ENCODE peak calls at places on chromosomes 16 and 17, in four cellular contexts. R, K, M and F are unnamed samples. For H3K27me3, the result is how much of the 10 kb centered on the place peaks cover.

GRCh38 chr17:46983782-46984181 is 4.7 kb upstream of the RPRML start:
- DNase-seq in R (no peak), K (no peak), M (no peak), F (no peak)

GRCh38 chr16:72128701-72129100 is 35.1 kb downstream of the DHX38 start:
- DNase-seq in R (peak), K (no peak), M (no peak), F (no peak)

GRCh38 chr17:59479141-59479540 is 86.3 kb upstream of the DHX40 start:
- DNase-seq in R (no peak), K (no peak), M (no peak), F (no peak)

GRCh38 chr17:68973098-68973929 is 18.1 kb upstream of the ABCA8 start:
- DNase-seq in R (no peak), K (no peak), M (no peak), F (no peak)

GRCh38 chr17:60278237-60278636 is 113.7 kb downstream of the USP32 start:
- DNase-seq in R (no peak), K (no peak), M (no peak), F (no peak)

GRCh38 chr16:28181557-28181914 is 30.2 kb downstream of the XPO6 start:
- DNase-seq in R (no peak), K (no peak), M (peak), F (no peak)

GRCh38 chr17:81576621-81577277 is 24.6 kb upstream of the FAAP100 start:
- DNase-seq in R (no peak), K (no peak), M (no peak), F (no peak)

GRCh38 chr17:15261063-15261817 is 3.9 kb downstream of the PMP22 start:
- DNase-seq in R (peak), K (no peak), M (peak), F (peak)

GRCh38 chr16:68155425-68155824 is 70.3 kb downstream of the NFATC3 start:
- DNase-seq in R (no peak), K (no peak), M (no peak), F (no peak)

GRCh38 chr17:61989509-61989908 is 61.7 kb upstream of the INTS2 start:
- DNase-seq in R (no peak), K (no peak), M (no peak), F (no peak)

GRCh38 chr17:64736804-64737492 is 74.8 kb upstream of the SMURF2 start:
- DNase-seq in R (no peak), K (peak), M (peak), F (no peak)

GRCh38 chr17:70107441-70107840 is 32.4 kb downstream of the KCNJ16 start:
- DNase-seq in R (no peak), K (no peak), M (no peak), F (no peak)

GRCh38 chr17:65485388-65486299 is 75.8 kb downstream of the AXIN2 start:
- DNase-seq in R (no peak), K (no peak), M (no peak), F (no peak)

GRCh38 chr16:78211951-78212350 is 112.5 kb downstream of the WWOX start:
- DNase-seq in R (no peak), K (peak), M (no peak), F (no peak)

GRCh38 chr16:81716478-81717210 is 62.4 kb upstream of the PLCG2 start:
- DNase-seq in R (no peak), K (no peak), M (no peak), F (peak)

GRCh38 chr17:7580631-7581554 is 1.5 kb downstream of the CD68 start:
- DNase-seq in R (no peak), K (no peak), M (no peak), F (no peak)

GRCh38 chr17:31541559-31541958 is 150.1 kb downstream of the RAB11FIP4 start:
- DNase-seq in R (no peak), K (no peak), M (no peak), F (peak)

GRCh38 chr17:43200127-43200526 is 11.5 kb upstream of the TMEM106A start:
- DNase-seq in R (no peak), K (no peak), M (peak), F (no peak)

GRCh38 chr17:68675723-68676122 is 74.6 kb upstream of the FAM20A start:
- DNase-seq in R (no peak), K (no peak), M (no peak), F (no peak)

GRCh38 chr16:10172848-10173655 is 9.2 kb downstream of the GRIN2A start:
- DNase-seq in R (no peak), K (no peak), M (no peak), F (no peak)

GRCh38 chr16:71895679-71896385 is 501 bp downstream of the IST1 start:
- DNase-seq in R (peak), K (peak), M (no peak), F (peak)

DNA sequence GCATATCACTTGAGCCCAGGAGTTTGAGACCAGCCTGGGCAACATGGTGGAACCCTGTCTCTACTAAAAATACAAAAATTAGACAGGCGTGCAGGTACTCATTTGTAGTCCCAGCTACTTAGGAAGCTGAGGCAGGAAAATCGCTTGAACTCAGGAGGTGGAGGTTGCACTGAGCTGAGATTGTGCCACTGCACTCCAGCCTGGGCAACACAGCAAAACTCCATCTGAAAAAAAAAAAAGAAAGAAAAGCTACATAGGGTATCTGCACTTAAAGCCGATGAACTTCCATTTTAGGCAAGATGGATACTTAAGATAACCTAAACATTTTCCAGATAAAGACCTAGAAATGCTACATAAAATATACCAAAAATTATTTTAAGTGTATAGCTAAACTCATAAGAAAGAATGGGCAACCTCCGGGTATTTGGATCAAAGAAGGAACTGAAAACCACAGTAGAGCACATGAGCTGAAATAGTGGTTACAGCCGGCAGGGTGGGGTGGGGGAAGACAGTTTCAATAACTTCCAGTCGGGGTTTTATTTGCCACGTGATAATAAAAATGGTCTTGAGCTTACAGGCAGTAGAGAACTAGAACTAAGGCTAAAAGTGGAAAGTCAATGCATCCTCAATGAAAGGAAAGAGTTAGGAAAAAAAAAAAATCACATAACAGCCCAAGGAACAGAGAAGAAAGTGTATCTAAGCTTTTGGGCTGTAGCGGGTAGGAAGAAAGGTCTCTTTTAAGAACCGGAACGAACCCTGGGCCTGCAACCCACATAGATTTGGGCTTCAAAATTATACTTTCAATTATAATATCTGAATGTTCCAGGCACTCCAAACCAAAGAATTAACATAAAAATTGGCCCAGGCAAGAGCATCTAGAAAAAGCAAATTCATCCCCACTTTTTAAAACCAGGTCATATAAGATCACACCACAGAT is 53.1 kb downstream of the CFDP1 start:
- DNase-seq in R (no peak), K (no peak), M (no peak), F (no peak)
- H3K27me3 ChIP-seq in R (under half), K (under half), M (under half), F (under half)

DNA sequence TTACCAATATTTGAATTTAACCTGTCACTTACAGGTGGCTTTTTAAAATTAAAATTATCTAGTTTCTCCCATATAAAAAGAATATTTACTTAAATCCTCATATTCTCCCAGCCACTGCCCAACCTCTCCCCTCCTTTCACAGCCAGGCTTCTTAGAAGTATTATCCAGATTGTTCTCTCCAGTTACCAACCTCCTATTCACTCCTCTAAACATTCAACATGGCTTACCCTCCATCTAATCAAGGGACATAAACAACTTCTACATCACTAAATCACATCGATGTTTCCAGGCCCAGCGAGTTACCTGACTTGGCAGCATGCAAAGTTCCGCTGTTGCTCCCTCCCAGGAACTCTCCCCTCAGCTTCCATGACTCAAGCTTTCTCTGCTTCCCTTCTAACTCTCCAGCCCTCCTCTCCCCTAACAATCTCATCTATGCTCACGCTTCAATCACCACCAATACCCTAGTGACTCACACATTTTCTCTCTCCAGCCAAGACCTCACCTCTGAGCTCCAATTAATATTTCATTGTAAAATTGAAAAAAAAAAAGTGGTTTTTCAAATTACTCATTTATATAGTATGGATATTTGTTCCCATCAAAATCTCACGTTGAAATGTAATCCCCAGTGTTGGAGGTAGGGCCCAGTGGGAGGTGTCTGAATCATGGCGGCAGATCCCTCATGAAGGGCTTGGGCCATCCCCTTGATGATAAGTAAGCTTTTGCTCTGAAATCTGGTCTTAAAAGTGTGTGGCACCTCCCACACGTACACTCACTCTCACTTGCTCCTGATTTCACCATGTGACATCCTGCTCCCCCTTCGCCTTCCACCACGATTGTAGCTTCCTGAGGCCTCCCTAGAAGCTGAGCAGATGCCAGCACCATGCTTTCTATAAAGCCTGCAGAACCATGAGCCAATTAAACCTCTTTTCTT is 88.5 kb downstream of the HELZ start:
- DNase-seq in R (no peak), K (no peak), M (no peak), F (no peak)
- TF ChIP-seq POLR2A in R (no peak), K (no peak), M (no peak), F (no peak)

GRCh38 chr16:25546781-25547180 is 145.0 kb upstream of the HS3ST4 start:
- DNase-seq in R (no peak), K (no peak), M (no peak), F (no peak)
- H3K4me3 ChIP-seq in R (no peak), K (no peak), M (no peak), F (no peak)

GRCh38 chr17:2024572-2025219 is 438 bp downstream of the RTN4RL1 start:
- DNase-seq in R (no peak), K (no peak), M (no peak), F (no peak)

GRCh38 chr17:2023256-2023655 is 1.9 kb downstream of the RTN4RL1 start:
- DNase-seq in R (no peak), K (no peak), M (no peak), F (no peak)

GRCh38 chr17:2020721-2021120 is 4.4 kb downstream of the RTN4RL1 start:
- DNase-seq in R (no peak), K (no peak), M (no peak), F (peak)

GRCh38 chr17:2023692-2024571 is 1.2 kb downstream of the RTN4RL1 start:
- DNase-seq in R (no peak), K (no peak), M (peak), F (no peak)

GRCh38 chr17:2022647-2023046 is 2.5 kb downstream of the RTN4RL1 start:
- DNase-seq in R (no peak), K (no peak), M (no peak), F (no peak)
- H3K27me3 ChIP-seq in R (under half), K (under half), M (under half), F (half or more)

GRCh38 chr17:16439867-16440351 is 24.5 kb downstream of the TRPV2 start:
- DNase-seq in R (no peak), K (no peak), M (no peak), F (no peak)
- TF ChIP-seq POLR2A in R (no peak), K (no peak), M (no peak), F (no peak)

DNA sequence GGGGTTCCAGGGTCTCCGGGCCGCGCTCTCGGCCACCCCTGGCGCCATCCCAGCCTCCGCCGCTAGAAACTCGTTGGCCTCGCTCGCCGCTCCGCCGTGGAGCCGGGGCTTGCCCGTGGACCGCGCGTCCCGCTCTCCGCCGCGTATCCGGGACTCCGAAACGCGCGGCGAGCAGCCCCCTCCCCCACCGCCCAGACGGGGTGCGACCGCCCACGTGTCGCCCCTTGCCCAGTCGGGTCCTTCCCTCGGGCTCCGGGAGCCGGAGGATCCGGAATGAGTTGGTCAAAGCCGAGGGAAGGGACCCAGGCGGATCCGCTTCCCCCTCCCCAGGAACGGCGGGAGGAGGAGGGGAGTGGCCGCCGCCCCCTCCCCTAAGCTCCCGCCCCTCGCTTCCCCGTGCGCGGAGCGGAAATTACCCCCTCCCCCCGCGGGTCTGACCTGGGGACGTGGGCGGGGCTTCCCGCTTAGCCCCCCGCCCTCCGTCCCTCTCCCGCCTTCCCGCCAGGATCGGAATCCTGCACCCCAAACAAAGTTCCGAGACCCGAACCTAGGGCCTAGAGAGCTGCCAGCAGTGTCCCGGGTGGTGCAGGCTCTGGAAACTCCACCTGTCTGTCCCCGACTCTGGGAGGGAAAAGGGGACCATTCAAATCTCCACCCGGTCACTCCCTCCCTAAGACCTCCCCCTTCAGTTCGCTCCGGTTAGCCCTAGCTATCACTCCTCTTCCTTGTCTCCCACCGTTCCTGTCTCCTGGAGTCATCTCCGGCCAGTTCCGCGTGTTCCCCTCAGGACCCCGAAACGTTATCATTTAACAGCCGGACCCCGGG is 1.1 kb upstream of the IGF2BP1 start:
- DNase-seq in R (peak), K (no peak), M (no peak), F (no peak)
- H3K4me3 ChIP-seq in R (no peak), K (no peak), M (no peak), F (peak)

GRCh38 chr16:593406-593805 is 3.5 kb downstream of the RAB40C start:
- DNase-seq in R (no peak), K (peak), M (no peak), F (no peak)

GRCh38 chr16:593807-594206 is 3.9 kb downstream of the RAB40C start:
- DNase-seq in R (no peak), K (no peak), M (no peak), F (peak)

GRCh38 chr16:595942-596735 is 6.3 kb downstream of the RAB40C start:
- DNase-seq in R (no peak), K (no peak), M (no peak), F (no peak)

GRCh38 chr16:596736-597060 is 6.8 kb downstream of the RAB40C start:
- DNase-seq in R (no peak), K (no peak), M (no peak), F (no peak)

GRCh38 chr16:595094-595528 is 5.2 kb downstream of the RAB40C start:
- DNase-seq in R (no peak), K (no peak), M (no peak), F (no peak)
- H3K27me3 ChIP-seq in R (under half), K (under half), M (under half), F (under half)

DNA sequence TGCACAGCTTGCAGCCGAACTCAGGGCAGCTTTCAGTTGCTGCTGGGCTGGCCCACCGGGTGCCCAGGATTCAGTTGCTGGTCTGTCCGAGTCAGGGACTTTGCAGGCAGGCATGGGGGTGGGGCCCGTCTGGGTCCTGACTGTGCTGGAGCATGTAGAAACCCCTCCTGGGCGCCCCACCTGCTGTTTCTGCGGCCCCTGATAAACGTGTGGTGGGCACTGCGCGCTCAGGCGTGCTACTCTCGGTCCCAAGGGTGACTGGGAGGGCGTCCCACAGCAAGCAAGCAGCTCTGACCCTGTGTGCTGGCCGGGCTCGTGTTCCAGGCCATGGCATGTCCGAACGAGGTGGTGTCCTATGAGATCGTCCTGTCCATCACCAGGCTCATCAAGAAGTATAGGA is 12.6 kb downstream of the TSC2 start:
- DNase-seq in R (no peak), K (no peak), M (no peak), F (no peak)
- TF ChIP-seq POLR2A in R (no peak), K (no peak), M (no peak), F (no peak)

GRCh38 chr17:74452027-74452840 is 14.2 kb upstream of the CD300A start:
- DNase-seq in R (no peak), K (no peak), M (peak), F (no peak)

GRCh38 chr17:74451557-74451956 is 14.9 kb upstream of the CD300A start:
- DNase-seq in R (no peak), K (no peak), M (no peak), F (no peak)

GRCh38 chr17:74453665-74454196 is 12.7 kb upstream of the CD300A start:
- DNase-seq in R (no peak), K (no peak), M (no peak), F (no peak)

GRCh38 chr17:74454197-74455024 is 12.0 kb upstream of the CD300A start:
- DNase-seq in R (no peak), K (peak), M (peak), F (peak)

DNA sequence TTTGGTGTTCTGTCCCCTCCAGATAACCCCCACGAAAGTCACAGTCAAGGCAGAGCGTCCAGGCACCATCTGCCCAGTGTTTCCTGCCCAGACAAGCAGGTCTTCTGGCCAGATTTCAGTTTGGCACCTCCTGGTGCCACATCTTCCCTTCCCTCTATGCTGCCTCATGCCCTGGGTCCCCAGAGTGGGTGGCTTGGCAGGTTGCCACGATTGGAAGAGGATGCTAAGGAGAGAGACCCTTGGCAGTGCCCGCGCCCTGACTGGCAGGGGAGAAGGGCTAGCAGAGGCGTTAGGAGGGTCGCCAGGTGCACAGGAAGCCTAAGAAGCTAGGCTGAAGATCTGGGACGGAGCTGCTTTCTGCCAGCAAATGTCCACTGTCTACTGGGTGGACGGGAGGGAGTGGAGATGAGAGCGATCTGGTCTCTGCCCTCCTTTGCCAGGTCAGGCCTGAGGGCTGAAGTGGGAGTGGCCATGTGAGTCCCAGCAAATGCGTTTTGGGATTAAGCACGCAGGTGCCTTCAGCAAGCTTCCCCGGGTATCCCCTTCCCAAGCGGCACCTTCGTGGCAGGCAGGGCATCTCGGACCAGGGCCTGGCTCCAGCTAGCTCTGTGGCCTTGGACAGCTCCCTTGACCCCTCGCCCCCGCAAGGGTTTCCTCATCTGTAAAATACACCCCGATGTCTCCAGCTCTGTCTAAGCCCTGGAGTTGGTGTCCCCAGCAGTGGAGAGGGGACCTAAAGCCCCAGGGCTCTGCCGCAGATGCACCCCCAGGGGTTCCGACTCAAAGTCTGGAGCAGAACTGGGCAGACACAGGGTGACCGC is 13.4 kb upstream of the CD300A start:
- DNase-seq in R (no peak), K (no peak), M (no peak), F (no peak)
- H3K4me3 ChIP-seq in R (peak), K (peak), M (no peak), F (peak)